ENCODE peak calls at places on chromosomes 13 and 19, in seven cellular contexts. F is stimulated activated CD4-positive, alpha-beta T cell treated with anti-CD3 and anti-CD28 coated beads, TNF-alpha, amount 100 ng/mL, for 4 hours; W is HepG2; D is GM03348; R is mucosa of gallbladder; N is NCI-H146; P is HCEC 1CT. B is an unnamed sample.
A peak's percentile ranks its signal among the peaks of the same experiment; 100 is the strongest.

GRCh38 chr13:109684836-109685602 is 101.4 kb downstream of the IRS2 start:
- DNase-seq in F (no peak), W (no peak), D (no peak), R (peak; percentile 58), N (no peak), P (no peak), B (peak; percentile 31)

GRCh38 chr13:75485286-75486062 is 3.5 kb upstream of the TBC1D4 start:
- DNase-seq in F (no peak), W (peak; percentile 81), D (no peak), R (no peak), N (no peak), P (peak; percentile 57), B (no peak)

GRCh38 chr19:29515706-29516357 is 10.0 kb upstream of the VSTM2B start:
- DNase-seq in F (no peak), W (no peak), D (no peak), R (no peak), N (no peak), P (no peak), B (no peak)

GRCh38 chr19:46466536-46467199 is 4.7 kb downstream of the PNMA8A start:
- DNase-seq in F (no peak), W (no peak), D (peak; percentile 87), R (no peak), N (no peak), P (peak; percentile 92), B (no peak)

GRCh38 chr13:111993701-111994100 is 73.2 kb upstream of the SOX1 start:
- DNase-seq in F (no peak), W (no peak), D (no peak), R (no peak), N (no peak), P (no peak), B (no peak)

GRCh38 chr19:51783373-51783772 is 11.6 kb upstream of the FPR3 start:
- DNase-seq in F (no peak), W (peak; percentile 23), D (no peak), R (no peak), N (no peak), P (no peak), B (no peak)

GRCh38 chr13:30142502-30143211 is 164.7 kb downstream of the KATNAL1 start:
- DNase-seq in F (no peak), W (peak; percentile 6), D (peak; percentile 88), R (peak; percentile 23), N (peak; percentile 17), P (peak; percentile 93), B (peak; percentile 46)

GRCh38 chr19:3459322-3459881 is 20.9 kb downstream of the SMIM24 start:
- DNase-seq in F (no peak), W (no peak), D (peak; percentile 97), R (peak; percentile 89), N (no peak), P (no peak), B (peak; percentile 89)

GRCh38 chr19:28929026-28929425 is 283.9 kb downstream of the UQCRFS1 start:
- DNase-seq in F (no peak), W (no peak), D (no peak), R (no peak), N (no peak), P (no peak), B (no peak)

GRCh38 chr13:23760000-23760399 is 129.2 kb downstream of the MIPEP start:
- DNase-seq in F (no peak), W (no peak), D (no peak), R (no peak), N (no peak), P (no peak), B (no peak)

GRCh38 chr13:101514695-101515275 is 62.3 kb downstream of the ITGBL1 start:
- DNase-seq in F (no peak), W (peak; percentile 48), D (no peak), R (peak; percentile 36), N (peak; percentile 76), P (peak; percentile 74), B (peak; percentile 45)

GRCh38 chr19:18603255-18603957 is 3.2 kb downstream of the CRLF1 start:
- DNase-seq in F (no peak), W (no peak), D (peak; percentile 66), R (no peak), N (peak; percentile 56), P (no peak), B (no peak)

GRCh38 chr19:3389876-3390361 is 23.5 kb downstream of the NFIC start:
- DNase-seq in F (no peak), W (no peak), D (no peak), R (no peak), N (peak; percentile 18), P (no peak), B (peak; percentile 82)

GRCh38 chr13:29993716-29994488 is 143.5 kb upstream of the UBL3 start:
- DNase-seq in F (no peak), W (no peak), D (peak; percentile 79), R (no peak), N (no peak), P (peak; percentile 94), B (no peak)

GRCh38 chr13:49494645-49495044 is 1.1 kb upstream of the PHF11 start:
- DNase-seq in F (no peak), W (no peak), D (no peak), R (no peak), N (no peak), P (no peak), B (no peak)

GRCh38 chr19:39906283-39906682 is 28.2 kb downstream of the FCGBP start:
- DNase-seq in F (no peak), W (no peak), D (no peak), R (no peak), N (no peak), P (no peak), B (no peak)

GRCh38 chr13:110305949-110306339 is 1.0 kb downstream of the COL4A1 start:
- DNase-seq in F (no peak), W (no peak), D (peak; percentile 29), R (no peak), N (no peak), P (peak; percentile 36), B (no peak)

GRCh38 chr13:73248711-73249580 is 190.1 kb downstream of the KLF5 start:
- DNase-seq in F (no peak), W (no peak), D (no peak), R (peak; percentile 79), N (no peak), P (no peak), B (peak; percentile 74)

GRCh38 chr13:42215578-42216421 is 56.2 kb upstream of the AKAP11 start:
- DNase-seq in F (no peak), W (peak; percentile 10), D (peak; percentile 16), R (peak; percentile 17), N (peak; percentile 15), P (peak; percentile 35), B (peak; percentile 12)

GRCh38 chr13:101317986-101318523 is 98.3 kb downstream of the NALCN start:
- DNase-seq in F (no peak), W (no peak), D (no peak), R (no peak), N (no peak), P (no peak), B (no peak)

GRCh38 chr13:114151565-114152284 is 19.3 kb upstream of the RASA3 start:
- DNase-seq in F (no peak), W (no peak), D (no peak), R (no peak), N (no peak), P (no peak), B (peak; percentile 69)

GRCh38 chr19:48186541-48186991 is 16.1 kb downstream of the ZSWIM9 start:
- DNase-seq in F (no peak), W (no peak), D (no peak), R (no peak), N (no peak), P (no peak), B (no peak)

GRCh38 chr13:90239130-90239529 is 1108.4 kb upstream of the MIR17HG start:
- DNase-seq in F (no peak), W (no peak), D (no peak), R (no peak), N (no peak), P (no peak), B (no peak)

GRCh38 chr13:51811920-51812328 is 8.0 kb upstream of the DHRS12 start:
- DNase-seq in F (no peak), W (no peak), D (no peak), R (no peak), N (no peak), P (no peak), B (no peak)

GRCh38 chr13:71459708-71460107 is 407.3 kb downstream of the DACH1 start:
- DNase-seq in F (no peak), W (no peak), D (no peak), R (no peak), N (no peak), P (no peak), B (no peak)

GRCh38 chr19:48614436-48615144 is at the start of gene FAM83E:
- DNase-seq in F (no peak), W (no peak), D (no peak), R (peak; percentile 89), N (no peak), P (peak; percentile 1), B (peak; percentile 75)

GRCh38 chr19:5006201-5006600 is 37.3 kb downstream of the KDM4B start:
- DNase-seq in F (no peak), W (no peak), D (no peak), R (no peak), N (no peak), P (no peak), B (no peak)

GRCh38 chr13:74135306-74136088 is 1.3 kb upstream of the KLF12 start:
- DNase-seq in F (no peak), W (no peak), D (peak; percentile 88), R (peak; percentile 37), N (peak; percentile 91), P (peak; percentile 87), B (peak; percentile 60)

GRCh38 chr13:35392768-35393167 is 83.7 kb downstream of the MAB21L1 start:
- DNase-seq in F (no peak), W (no peak), D (no peak), R (no peak), N (no peak), P (no peak), B (no peak)

GRCh38 chr19:51800849-51801244 is 5.9 kb downstream of the FPR3 start:
- DNase-seq in F (no peak), W (no peak), D (no peak), R (no peak), N (no peak), P (no peak), B (no peak)

GRCh38 chr13:30396434-30397075 is 25.7 kb upstream of the UBE2L5 start:
- DNase-seq in F (no peak), W (no peak), D (no peak), R (no peak), N (no peak), P (no peak), B (no peak)

GRCh38 chr19:887599-887998 is 5.4 kb downstream of the MED16 start:
- DNase-seq in F (no peak), W (no peak), D (no peak), R (no peak), N (no peak), P (no peak), B (no peak)